ENCODE peak calls at places on chromosomes 11 and 22, in ten cellular contexts. One of them, this sample, is unnamed.

GRCh38 chr11:111871693-111872161 is 346 bp upstream of the ALG9 start:
- DNase-seq in heart right ventricle: no peak
- DNase-seq in choroid plexus epithelial cell: no peak
- DNase-seq in OCI-LY7: peak; percentile 8
- DNase-seq in psoas muscle: no peak
- DNase-seq in BE2C: no peak
- DNase-seq in fibroblast of lung: no peak
- DNase-seq in GM06990: peak; percentile 3
- DNase-seq in K562: peak; percentile 23
- DNase-seq in colonic mucosa: no peak
- DNase-seq in this sample: no peak

GRCh38 chr11:44324787-44325525 is 15.0 kb upstream of the ALX4 start:
- DNase-seq in choroid plexus epithelial cell: no peak
- DNase-seq in BE2C: no peak
- DNase-seq in OCI-LY7: no peak
- DNase-seq in colonic mucosa: no peak
- DNase-seq in psoas muscle: no peak
- DNase-seq in fibroblast of lung: no peak
- DNase-seq in K562: no peak
- DNase-seq in GM06990: no peak
- DNase-seq in heart right ventricle: no peak
- DNase-seq in this sample: no peak

GRCh38 chr22:39535302-39535805 is 2.8 kb upstream of the RPS19BP1 start:
- DNase-seq in fibroblast of lung: no peak
- DNase-seq in OCI-LY7: no peak
- DNase-seq in psoas muscle: peak; percentile 54
- DNase-seq in K562: no peak
- DNase-seq in BE2C: no peak
- DNase-seq in heart right ventricle: no peak
- DNase-seq in GM06990: no peak
- DNase-seq in colonic mucosa: no peak
- DNase-seq in choroid plexus epithelial cell: no peak
- DNase-seq in this sample: peak; percentile 15

GRCh38 chr11:95768521-95768920 is 21.1 kb downstream of the FAM76B start:
- DNase-seq in OCI-LY7: no peak
- DNase-seq in heart right ventricle: no peak
- DNase-seq in psoas muscle: no peak
- DNase-seq in BE2C: no peak
- DNase-seq in choroid plexus epithelial cell: peak; percentile 39
- DNase-seq in fibroblast of lung: peak; percentile 8
- DNase-seq in K562: no peak
- DNase-seq in GM06990: no peak
- DNase-seq in colonic mucosa: no peak
- DNase-seq in this sample: no peak

GRCh38 chr11:64826578-64827450 is 16.5 kb upstream of the MEN1 start:
- DNase-seq in colonic mucosa: no peak
- DNase-seq in fibroblast of lung: no peak
- DNase-seq in K562: no peak
- DNase-seq in BE2C: no peak
- DNase-seq in choroid plexus epithelial cell: no peak
- DNase-seq in heart right ventricle: no peak
- DNase-seq in GM06990: no peak
- DNase-seq in OCI-LY7: no peak
- DNase-seq in psoas muscle: peak; percentile 70
- DNase-seq in this sample: no peak

GRCh38 chr11:130404727-130405126 is 23.7 kb downstream of the ADAMTS8 start:
- DNase-seq in fibroblast of lung: peak; percentile 41
- DNase-seq in GM06990: no peak
- DNase-seq in choroid plexus epithelial cell: no peak
- DNase-seq in OCI-LY7: no peak
- DNase-seq in colonic mucosa: no peak
- DNase-seq in psoas muscle: no peak
- DNase-seq in heart right ventricle: no peak
- DNase-seq in K562: no peak
- DNase-seq in BE2C: no peak
- DNase-seq in this sample: no peak

GRCh38 chr11:48101044-48101733 is 115.4 kb upstream of the OR4B1 start:
- DNase-seq in K562: peak; percentile 31
- DNase-seq in choroid plexus epithelial cell: no peak
- DNase-seq in OCI-LY7: no peak
- DNase-seq in psoas muscle: no peak
- DNase-seq in fibroblast of lung: peak; percentile 21
- DNase-seq in heart right ventricle: no peak
- DNase-seq in GM06990: no peak
- DNase-seq in colonic mucosa: no peak
- DNase-seq in BE2C: no peak
- DNase-seq in this sample: no peak

GRCh38 chr11:82810326-82810725 is 76.7 kb upstream of the FAM181B start:
- DNase-seq in K562: no peak
- DNase-seq in OCI-LY7: no peak
- DNase-seq in fibroblast of lung: no peak
- DNase-seq in choroid plexus epithelial cell: no peak
- DNase-seq in BE2C: no peak
- DNase-seq in GM06990: no peak
- DNase-seq in heart right ventricle: no peak
- DNase-seq in colonic mucosa: no peak
- DNase-seq in psoas muscle: no peak
- DNase-seq in this sample: no peak

GRCh38 chr11:65298131-65298535 is 16.5 kb upstream of the CDC42EP2 start:
- DNase-seq in K562: no peak
- DNase-seq in psoas muscle: peak; percentile 92
- DNase-seq in GM06990: no peak
- DNase-seq in heart right ventricle: peak; percentile 84
- DNase-seq in choroid plexus epithelial cell: peak; percentile 77
- DNase-seq in BE2C: no peak
- DNase-seq in OCI-LY7: no peak
- DNase-seq in fibroblast of lung: no peak
- DNase-seq in colonic mucosa: peak; percentile 61
- DNase-seq in this sample: no peak

GRCh38 chr11:116366980-116367640 is 405.7 kb downstream of the BUD13 start:
- DNase-seq in K562: no peak
- DNase-seq in colonic mucosa: no peak
- DNase-seq in choroid plexus epithelial cell: peak; percentile 4
- DNase-seq in fibroblast of lung: peak; percentile 2
- DNase-seq in OCI-LY7: no peak
- DNase-seq in GM06990: no peak
- DNase-seq in psoas muscle: no peak
- DNase-seq in BE2C: no peak
- DNase-seq in heart right ventricle: no peak
- DNase-seq in this sample: no peak

GRCh38 chr22:49192180-49192856 is 635.4 kb downstream of the BRD1 start:
- DNase-seq in heart right ventricle: no peak
- DNase-seq in K562: no peak
- DNase-seq in choroid plexus epithelial cell: no peak
- DNase-seq in fibroblast of lung: no peak
- DNase-seq in BE2C: no peak
- DNase-seq in OCI-LY7: no peak
- DNase-seq in GM06990: no peak
- DNase-seq in colonic mucosa: no peak
- DNase-seq in psoas muscle: peak; percentile 47
- DNase-seq in this sample: no peak

GRCh38 chr11:134951305-134951700 is 539.3 kb upstream of the B3GAT1 start:
- DNase-seq in choroid plexus epithelial cell: peak; percentile 88
- DNase-seq in OCI-LY7: no peak
- DNase-seq in heart right ventricle: no peak
- DNase-seq in BE2C: no peak
- DNase-seq in fibroblast of lung: peak; percentile 80
- DNase-seq in GM06990: no peak
- DNase-seq in K562: no peak
- DNase-seq in colonic mucosa: no peak
- DNase-seq in psoas muscle: no peak
- DNase-seq in this sample: no peak

GRCh38 chr11:126008956-126009355 is 53.7 kb downstream of the CDON start:
- DNase-seq in BE2C: no peak
- DNase-seq in OCI-LY7: no peak
- DNase-seq in fibroblast of lung: no peak
- DNase-seq in colonic mucosa: no peak
- DNase-seq in choroid plexus epithelial cell: no peak
- DNase-seq in psoas muscle: no peak
- DNase-seq in GM06990: no peak
- DNase-seq in K562: no peak
- DNase-seq in heart right ventricle: no peak
- DNase-seq in this sample: no peak

GRCh38 chr11:2277933-2278523 is 7.6 kb upstream of the ASCL2 start:
- DNase-seq in GM06990: no peak
- DNase-seq in colonic mucosa: no peak
- DNase-seq in OCI-LY7: no peak
- DNase-seq in K562: no peak
- DNase-seq in heart right ventricle: peak; percentile 1
- DNase-seq in psoas muscle: peak; percentile 28
- DNase-seq in fibroblast of lung: no peak
- DNase-seq in BE2C: no peak
- DNase-seq in choroid plexus epithelial cell: no peak
- DNase-seq in this sample: no peak

GRCh38 chr11:13440100-13440855 is 22.7 kb downstream of the BTBD10 start:
- DNase-seq in fibroblast of lung: peak; percentile 94
- DNase-seq in choroid plexus epithelial cell: peak; percentile 96
- DNase-seq in colonic mucosa: peak; percentile 39
- DNase-seq in K562: no peak
- DNase-seq in OCI-LY7: no peak
- DNase-seq in GM06990: no peak
- DNase-seq in heart right ventricle: peak; percentile 17
- DNase-seq in psoas muscle: peak; percentile 39
- DNase-seq in BE2C: peak; percentile 34
- DNase-seq in this sample: no peak
- TF ChIP-seq CTCF in fibroblast of lung: no peak
- TF ChIP-seq CTCF in choroid plexus epithelial cell: no peak
- TF ChIP-seq CTCF in colonic mucosa: no peak
- TF ChIP-seq CTCF in K562: no peak
- TF ChIP-seq CTCF in OCI-LY7: no peak
- TF ChIP-seq CTCF in GM06990: no peak
- TF ChIP-seq CTCF in heart right ventricle: no peak
- TF ChIP-seq CTCF in psoas muscle: no peak
- TF ChIP-seq CTCF in BE2C: no peak
- TF ChIP-seq CTCF in this sample: no peak

GRCh38 chr11:74417379-74417804 is 19.2 kb upstream of the PGM2L1 start:
- DNase-seq in choroid plexus epithelial cell: peak; percentile 41
- DNase-seq in heart right ventricle: no peak
- DNase-seq in colonic mucosa: no peak
- DNase-seq in K562: no peak
- DNase-seq in psoas muscle: no peak
- DNase-seq in GM06990: no peak
- DNase-seq in BE2C: no peak
- DNase-seq in fibroblast of lung: peak; percentile 82
- DNase-seq in OCI-LY7: no peak
- DNase-seq in this sample: no peak
- H3K4me3 ChIP-seq in choroid plexus epithelial cell: no peak overlapping the region
- H3K4me3 ChIP-seq in heart right ventricle: no peak overlapping the region
- H3K4me3 ChIP-seq in colonic mucosa: no peak overlapping the region
- H3K4me3 ChIP-seq in K562: no peak overlapping the region
- H3K4me3 ChIP-seq in psoas muscle: no peak overlapping the region
- H3K4me3 ChIP-seq in GM06990: no peak overlapping the region
- H3K4me3 ChIP-seq in BE2C: no peak overlapping the region
- H3K4me3 ChIP-seq in fibroblast of lung: no peak overlapping the region
- H3K4me3 ChIP-seq in OCI-LY7: no peak overlapping the region
- H3K4me3 ChIP-seq in this sample: no peak overlapping the region

DNA sequence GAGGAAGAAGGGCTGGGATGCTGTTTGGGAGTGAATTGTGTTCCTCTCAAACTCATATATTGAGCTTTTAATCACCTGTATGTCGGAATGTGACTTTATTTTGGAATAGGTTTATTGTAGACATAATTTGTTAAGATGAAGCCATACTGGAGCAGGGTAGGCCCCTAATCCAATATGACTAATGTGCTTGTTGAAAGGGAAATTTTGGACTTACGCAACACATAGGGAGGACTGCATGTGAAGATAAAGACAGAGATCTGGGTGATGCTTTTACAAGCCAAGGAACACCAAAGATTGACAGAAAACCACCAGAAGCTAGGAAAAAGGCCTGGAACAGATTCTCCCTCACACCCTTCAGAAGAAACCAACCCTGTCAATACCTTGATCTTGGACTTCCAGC is 43.2 kb upstream of the OVCH2 start:
- DNase-seq in K562: no peak
- DNase-seq in BE2C: no peak
- DNase-seq in heart right ventricle: no peak
- DNase-seq in OCI-LY7: no peak
- DNase-seq in choroid plexus epithelial cell: peak; percentile 18
- DNase-seq in fibroblast of lung: no peak
- DNase-seq in colonic mucosa: no peak
- DNase-seq in psoas muscle: no peak
- DNase-seq in GM06990: no peak
- DNase-seq in this sample: no peak
- TF ChIP-seq CTCF in K562: no peak
- TF ChIP-seq CTCF in BE2C: no peak
- TF ChIP-seq CTCF in heart right ventricle: no peak
- TF ChIP-seq CTCF in OCI-LY7: no peak
- TF ChIP-seq CTCF in choroid plexus epithelial cell: no peak
- TF ChIP-seq CTCF in fibroblast of lung: no peak
- TF ChIP-seq CTCF in colonic mucosa: no peak
- TF ChIP-seq CTCF in psoas muscle: no peak
- TF ChIP-seq CTCF in GM06990: no peak
- TF ChIP-seq CTCF in this sample: no peak

GRCh38 chr22:17971711-17972110 is 52.6 kb downstream of the MICAL3 start:
- DNase-seq in psoas muscle: no peak
- DNase-seq in BE2C: no peak
- DNase-seq in OCI-LY7: no peak
- DNase-seq in fibroblast of lung: no peak
- DNase-seq in K562: no peak
- DNase-seq in choroid plexus epithelial cell: no peak
- DNase-seq in colonic mucosa: no peak
- DNase-seq in heart right ventricle: no peak
- DNase-seq in GM06990: no peak
- DNase-seq in this sample: no peak
- H3K4me3 ChIP-seq in psoas muscle: no peak overlapping the region
- H3K4me3 ChIP-seq in BE2C: no peak overlapping the region
- H3K4me3 ChIP-seq in OCI-LY7: no peak overlapping the region
- H3K4me3 ChIP-seq in fibroblast of lung: no peak overlapping the region
- H3K4me3 ChIP-seq in K562: no peak overlapping the region
- H3K4me3 ChIP-seq in choroid plexus epithelial cell: no peak overlapping the region
- H3K4me3 ChIP-seq in colonic mucosa: no peak overlapping the region
- H3K4me3 ChIP-seq in heart right ventricle: no peak overlapping the region
- H3K4me3 ChIP-seq in GM06990: no peak overlapping the region
- H3K4me3 ChIP-seq in this sample: no peak overlapping the region

DNA sequence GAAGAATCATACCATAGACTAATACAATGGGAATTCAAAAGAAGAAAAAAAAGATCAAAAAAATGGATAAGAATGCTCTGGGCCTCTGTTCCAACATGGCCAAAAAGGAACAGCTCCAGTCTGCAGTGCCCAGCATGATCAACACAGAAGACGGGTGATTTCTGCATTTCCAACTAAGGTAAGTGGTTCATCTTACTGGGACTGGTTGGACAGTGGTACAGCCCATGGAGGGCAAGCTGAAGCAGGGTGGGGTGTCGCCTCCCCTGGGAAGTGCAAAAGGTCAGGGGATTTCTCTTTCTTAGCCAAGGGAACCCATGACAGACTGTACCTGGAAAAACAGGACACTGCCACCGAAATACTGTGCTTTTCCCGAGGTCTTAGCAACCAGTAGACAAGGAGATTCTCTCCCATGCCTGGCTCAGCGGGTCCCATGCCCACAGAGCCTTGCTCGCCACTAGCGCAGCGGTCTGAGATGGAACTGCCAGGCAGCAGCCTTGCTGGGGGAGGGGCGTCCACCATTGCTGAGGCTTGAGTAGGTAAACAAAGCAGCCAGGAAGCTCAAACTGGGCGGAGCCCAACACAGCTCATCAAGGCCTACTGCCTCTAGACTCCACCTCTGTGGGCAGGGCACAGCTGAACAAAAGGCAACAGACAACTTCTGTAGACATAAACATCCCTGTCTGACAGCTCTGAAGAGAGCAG is 428.4 kb downstream of the MN1 start:
- DNase-seq in heart right ventricle: no peak
- DNase-seq in BE2C: peak; percentile 57
- DNase-seq in choroid plexus epithelial cell: peak; percentile 33
- DNase-seq in colonic mucosa: peak; percentile 86
- DNase-seq in OCI-LY7: peak; percentile 80
- DNase-seq in psoas muscle: no peak
- DNase-seq in fibroblast of lung: peak; percentile 39
- DNase-seq in GM06990: no peak
- DNase-seq in K562: peak; percentile 32
- DNase-seq in this sample: peak; percentile 1
- TF ChIP-seq CTCF in heart right ventricle: no peak
- TF ChIP-seq CTCF in BE2C: no peak
- TF ChIP-seq CTCF in choroid plexus epithelial cell: no peak
- TF ChIP-seq CTCF in colonic mucosa: no peak
- TF ChIP-seq CTCF in OCI-LY7: no peak
- TF ChIP-seq CTCF in psoas muscle: no peak
- TF ChIP-seq CTCF in fibroblast of lung: no peak
- TF ChIP-seq CTCF in GM06990: no peak
- TF ChIP-seq CTCF in K562: no peak
- TF ChIP-seq CTCF in this sample: no peak